ENCODE peak calls at places on chromosomes 3 and 15, in four cellular contexts. H is activated CD4-positive, alpha-beta T cell treated with anti-CD3 and anti-CD28 coated beads, Interleukin-2, amount 50 U/mL, for 1 hour; L is right atrium auricular region; P is neural crest cell. S is an unnamed sample.

GRCh38 chr15:61915640-61916039 is 144.6 kb downstream of the VPS13C start:
- DNase-seq in H (no peak), L (no peak), P (no peak), S (no peak)

GRCh38 chr15:88257311-88257901 is 867 bp upstream of the NTRK3 start:
- DNase-seq in L (no peak), H (no peak), P (no peak), S (no peak)

GRCh38 chr3:188232676-188233075 is 78.7 kb downstream of the LPP start:
- DNase-seq in P (no peak), H (no peak), L (no peak), S (no peak)

GRCh38 chr3:66083096-66083960 is 44.6 kb upstream of the MAGI1 start:
- DNase-seq in P (no peak), L (no peak), H (no peak), S (no peak)

GRCh38 chr15:73232771-73233170 is 136.0 kb downstream of the HCN4 start:
- DNase-seq in L (no peak), P (no peak), H (no peak), S (no peak)

GRCh38 chr3:112437146-112438022 is 61.9 kb downstream of the BTLA start:
- DNase-seq in H (no peak), P (no peak), L (no peak), S (no peak)

GRCh38 chr3:188036375-188036985 is 117.5 kb upstream of the LPP start:
- DNase-seq in L (no peak), H (no peak), P (no peak), S (no peak)

GRCh38 chr15:73800662-73801345 is 47.7 kb upstream of the INSYN1 start:
- DNase-seq in H (no peak), L (peak; percentile 63), P (no peak), S (no peak)

GRCh38 chr3:37499820-37500219 is 325.4 kb upstream of the LRRFIP2 start:
- DNase-seq in H (no peak), P (no peak), L (no peak), S (no peak)

GRCh38 chr3:183270344-183270743 is 17.3 kb downstream of the B3GNT5 start:
- DNase-seq in H (no peak), L (no peak), P (no peak), S (no peak)

GRCh38 chr15:91855684-91856553 is 2.4 kb downstream of the SLCO3A1 start:
- DNase-seq in L (no peak), H (no peak), P (no peak), S (peak; percentile 21)

GRCh38 chr3:148612278-148612677 is 85.4 kb upstream of the AGTR1 start:
- DNase-seq in L (no peak), H (no peak), P (no peak), S (no peak)

GRCh38 chr3:31341130-31341529 is 191.6 kb upstream of the STT3B start:
- DNase-seq in L (no peak), P (no peak), H (no peak), S (no peak)

GRCh38 chr3:64262574-64263114 is 37.4 kb upstream of the PRICKLE2 start:
- DNase-seq in L (no peak), H (no peak), P (no peak), S (no peak)

GRCh38 chr15:50261979-50262378 is 3.5 kb downstream of the HDC start:
- DNase-seq in P (no peak), L (no peak), H (no peak), S (peak; percentile 15)

GRCh38 chr3:128075516-128076464 is 23.6 kb downstream of the SEC61A1 start:
- DNase-seq in P (peak; percentile 96), L (peak; percentile 86), H (peak; percentile 85), S (peak; percentile 61)

GRCh38 chr15:99103279-99103678 is 1.6 kb upstream of the SYNM start:
- DNase-seq in H (no peak), P (no peak), L (peak; percentile 54), S (no peak)

GRCh38 chr15:92510163-92510882 is 116.6 kb downstream of the ST8SIA2 start:
- DNase-seq in L (no peak), H (no peak), P (no peak), S (no peak)

GRCh38 chr15:101445562-101446526 is 43.7 kb downstream of the PCSK6 start:
- DNase-seq in H (no peak), L (peak; percentile 80), P (no peak), S (no peak)

GRCh38 chr3:69864751-69865150 is 125.5 kb downstream of the MITF start:
- DNase-seq in H (no peak), P (no peak), L (no peak), S (no peak)

GRCh38 chr15:45199136-45199810 is 11.5 kb upstream of the SHF start:
- DNase-seq in H (peak; percentile 22), L (no peak), P (peak; percentile 26), S (no peak)

GRCh38 chr3:127488141-127488672 is 102.3 kb downstream of the TPRA1 start:
- DNase-seq in H (no peak), L (peak; percentile 51), P (no peak), S (no peak)

GRCh38 chr3:44021646-44022594 is 219.8 kb upstream of the TOPAZ1 start:
- DNase-seq in P (peak; percentile 19), H (no peak), L (no peak), S (no peak)

GRCh38 chr3:70554170-70554569 is 241.7 kb upstream of the MDFIC2 start:
- DNase-seq in L (no peak), H (no peak), P (no peak), S (no peak)

GRCh38 chr15:25464784-25465183 is 26.0 kb upstream of the UBE3A start:
- DNase-seq in H (no peak), L (no peak), P (no peak), S (no peak)

GRCh38 chr15:71888797-71889196 is 78.4 kb downstream of the NR2E3 start:
- DNase-seq in L (no peak), P (no peak), H (no peak), S (no peak)

S was measured in 8988T.